ENCODE peak calls at places on chromosomes 1 and 21, in ten cellular contexts. R, K, H, Q, L, E, N, O, G and V are unnamed samples.

GRCh38 chr1:61284933-61285332 is 202.6 kb downstream of the NFIA start:
- DNase-seq in R (no peak), K (peak; percentile 72), H (no peak), Q (no peak), L (no peak), E (no peak), N (no peak), O (no peak), G (no peak), V (no peak)

GRCh38 chr1:18282851-18283600 is 175.4 kb downstream of the IGSF21 start:
- DNase-seq in R (no peak), K (no peak), H (no peak), Q (no peak), L (no peak), E (no peak), N (no peak), O (no peak), G (no peak), V (no peak)

GRCh38 chr21:36461918-36462486 is 17.9 kb downstream of the CLDN14 start:
- DNase-seq in R (no peak), K (no peak), H (no peak), Q (no peak), L (no peak), E (no peak), N (no peak), O (no peak), G (peak; percentile 1), V (no peak)

GRCh38 chr1:47906466-47907191 is 90.6 kb downstream of the TRABD2B start:
- DNase-seq in R (no peak), K (no peak), H (no peak), Q (no peak), L (no peak), E (no peak), N (no peak), O (no peak), G (no peak), V (no peak)

GRCh38 chr1:160189649-160190625 is at the start of gene CASQ1:
- DNase-seq in R (no peak), K (no peak), H (no peak), Q (no peak), L (no peak), E (peak; percentile 54), N (no peak), O (no peak), G (no peak), V (no peak)

GRCh38 chr1:226568077-226568831 is 19.7 kb downstream of the STUM start:
- DNase-seq in R (no peak), K (no peak), H (no peak), Q (no peak), L (no peak), E (no peak), N (no peak), O (no peak), G (peak; percentile 13), V (no peak)

GRCh38 chr1:13823126-13823880 is 123.3 kb downstream of the PRDM2 start:
- DNase-seq in R (no peak), K (no peak), H (no peak), Q (no peak), L (no peak), E (no peak), N (peak; percentile 13), O (no peak), G (no peak), V (no peak)

GRCh38 chr1:90400121-90400520 is 317.0 kb downstream of the BARHL2 start:
- DNase-seq in R (no peak), K (no peak), H (no peak), Q (no peak), L (no peak), E (peak; percentile 33), N (no peak), O (peak; percentile 69), G (peak; percentile 57), V (no peak)

GRCh38 chr1:201385299-201385891 is 7.9 kb upstream of the TNNT2 start:
- DNase-seq in R (peak; percentile 11), K (peak; percentile 39), H (no peak), Q (peak; percentile 29), L (peak; percentile 11), E (peak; percentile 70), N (peak; percentile 77), O (no peak), G (peak; percentile 82), V (no peak)

GRCh38 chr1:17122449-17123194 is 3.4 kb upstream of the PADI2 start:
- DNase-seq in R (no peak), K (no peak), H (no peak), Q (no peak), L (no peak), E (peak; percentile 38), N (no peak), O (no peak), G (peak; percentile 33), V (no peak)

GRCh38 chr1:244792188-244792850 is 43.1 kb upstream of the COX20 start:
- DNase-seq in R (no peak), K (no peak), H (no peak), Q (no peak), L (no peak), E (no peak), N (no peak), O (peak; percentile 21), G (no peak), V (peak; percentile 23)

GRCh38 chr1:109929170-109929569 is 18.5 kb downstream of the CSF1 start:
- DNase-seq in R (no peak), K (no peak), H (no peak), Q (no peak), L (no peak), E (no peak), N (no peak), O (no peak), G (no peak), V (no peak)